ENCODE peak calls at places on chromosomes 7 and 10, in five cellular contexts. One of them, this sample, is unnamed.

GRCh38 chr10:70494536-70494935 is 16.0 kb downstream of the PALD1 start:
- DNase-seq in MV-4-11: peak; percentile 76
- DNase-seq in neural progenitor cell: no peak
- DNase-seq in CD4-positive, alpha-beta memory T cell: no peak
- DNase-seq in NCI-H1694 treated with DMSO at 0.1 percent for 48 hours: no peak
- DNase-seq in this sample: no peak

GRCh38 chr7:2934211-2934731 is 90.2 kb upstream of the GNA12 start:
- DNase-seq in NCI-H1694 treated with DMSO at 0.1 percent for 48 hours: no peak
- DNase-seq in CD4-positive, alpha-beta memory T cell: no peak
- DNase-seq in MV-4-11: peak; percentile 14
- DNase-seq in neural progenitor cell: no peak
- DNase-seq in this sample: no peak

GRCh38 chr10:52420656-52421055 is 106.6 kb downstream of the DKK1 start:
- DNase-seq in NCI-H1694 treated with DMSO at 0.1 percent for 48 hours: no peak
- DNase-seq in MV-4-11: no peak
- DNase-seq in CD4-positive, alpha-beta memory T cell: no peak
- DNase-seq in neural progenitor cell: no peak
- DNase-seq in this sample: no peak

GRCh38 chr7:150476819-150477631 is 26.6 kb downstream of the GIMAP8 start:
- DNase-seq in CD4-positive, alpha-beta memory T cell: peak; percentile 50
- DNase-seq in MV-4-11: no peak
- DNase-seq in neural progenitor cell: no peak
- DNase-seq in NCI-H1694 treated with DMSO at 0.1 percent for 48 hours: no peak
- DNase-seq in this sample: no peak

GRCh38 chr7:155066417-155066950 is 3.6 kb upstream of the HTR5A start:
- DNase-seq in MV-4-11: no peak
- DNase-seq in NCI-H1694 treated with DMSO at 0.1 percent for 48 hours: no peak
- DNase-seq in neural progenitor cell: no peak
- DNase-seq in CD4-positive, alpha-beta memory T cell: no peak
- DNase-seq in this sample: no peak

GRCh38 chr7:54662701-54663100 is 96.3 kb downstream of the SEC61G start:
- DNase-seq in NCI-H1694 treated with DMSO at 0.1 percent for 48 hours: no peak
- DNase-seq in MV-4-11: no peak
- DNase-seq in CD4-positive, alpha-beta memory T cell: no peak
- DNase-seq in neural progenitor cell: no peak
- DNase-seq in this sample: no peak

GRCh38 chr10:23994459-23995046 is 214.4 kb upstream of the KIAA1217 start:
- DNase-seq in NCI-H1694 treated with DMSO at 0.1 percent for 48 hours: peak; percentile 29
- DNase-seq in MV-4-11: peak; percentile 23
- DNase-seq in CD4-positive, alpha-beta memory T cell: no peak
- DNase-seq in neural progenitor cell: peak; percentile 69
- DNase-seq in this sample: no peak

GRCh38 chr7:116465125-116465524 is 34.4 kb upstream of the CAV2 start:
- DNase-seq in NCI-H1694 treated with DMSO at 0.1 percent for 48 hours: no peak
- DNase-seq in CD4-positive, alpha-beta memory T cell: no peak
- DNase-seq in neural progenitor cell: no peak
- DNase-seq in MV-4-11: no peak
- DNase-seq in this sample: no peak

GRCh38 chr10:14386202-14386593 is 55.5 kb upstream of the FRMD4A start:
- DNase-seq in NCI-H1694 treated with DMSO at 0.1 percent for 48 hours: no peak
- DNase-seq in CD4-positive, alpha-beta memory T cell: no peak
- DNase-seq in MV-4-11: peak; percentile 48
- DNase-seq in neural progenitor cell: no peak
- DNase-seq in this sample: no peak

GRCh38 chr10:23293145-23293724 is 51.4 kb downstream of the C10orf67 start:
- DNase-seq in NCI-H1694 treated with DMSO at 0.1 percent for 48 hours: peak; percentile 2
- DNase-seq in CD4-positive, alpha-beta memory T cell: peak; percentile 9
- DNase-seq in neural progenitor cell: peak; percentile 86
- DNase-seq in MV-4-11: peak; percentile 23
- DNase-seq in this sample: no peak

GRCh38 chr10:79358811-79359210 is 11.5 kb downstream of the PPIF start:
- DNase-seq in CD4-positive, alpha-beta memory T cell: no peak
- DNase-seq in neural progenitor cell: no peak
- DNase-seq in NCI-H1694 treated with DMSO at 0.1 percent for 48 hours: no peak
- DNase-seq in MV-4-11: no peak
- DNase-seq in this sample: no peak

GRCh38 chr10:69146756-69147155 is 22.8 kb downstream of the VPS26A start:
- DNase-seq in MV-4-11: peak; percentile 11
- DNase-seq in neural progenitor cell: no peak
- DNase-seq in NCI-H1694 treated with DMSO at 0.1 percent for 48 hours: no peak
- DNase-seq in CD4-positive, alpha-beta memory T cell: no peak
- DNase-seq in this sample: no peak

GRCh38 chr10:13656337-13657183 is 69.8 kb downstream of the PRPF18 start:
- DNase-seq in neural progenitor cell: no peak
- DNase-seq in CD4-positive, alpha-beta memory T cell: no peak
- DNase-seq in MV-4-11: no peak
- DNase-seq in NCI-H1694 treated with DMSO at 0.1 percent for 48 hours: no peak
- DNase-seq in this sample: no peak

GRCh38 chr10:80382989-80383388 is 25.4 kb upstream of the PRXL2A start:
- DNase-seq in CD4-positive, alpha-beta memory T cell: peak; percentile 50
- DNase-seq in NCI-H1694 treated with DMSO at 0.1 percent for 48 hours: peak; percentile 46
- DNase-seq in MV-4-11: peak; percentile 24
- DNase-seq in neural progenitor cell: peak; percentile 69
- DNase-seq in this sample: no peak

GRCh38 chr10:69222157-69223027 is 2.3 kb downstream of the HKDC1 start:
- DNase-seq in neural progenitor cell: peak; percentile 77
- DNase-seq in MV-4-11: peak; percentile 62
- DNase-seq in CD4-positive, alpha-beta memory T cell: peak; percentile 53
- DNase-seq in NCI-H1694 treated with DMSO at 0.1 percent for 48 hours: no peak
- DNase-seq in this sample: no peak

GRCh38 chr10:86711957-86712708 is 43.8 kb downstream of the LDB3 start:
- DNase-seq in CD4-positive, alpha-beta memory T cell: no peak
- DNase-seq in NCI-H1694 treated with DMSO at 0.1 percent for 48 hours: peak; percentile 44
- DNase-seq in MV-4-11: peak; percentile 54
- DNase-seq in neural progenitor cell: peak; percentile 67
- DNase-seq in this sample: no peak

GRCh38 chr10:98349508-98349922 is 65.5 kb downstream of the PYROXD2 start:
- DNase-seq in CD4-positive, alpha-beta memory T cell: no peak
- DNase-seq in NCI-H1694 treated with DMSO at 0.1 percent for 48 hours: no peak
- DNase-seq in neural progenitor cell: no peak
- DNase-seq in MV-4-11: peak; percentile 93
- DNase-seq in this sample: no peak

GRCh38 chr7:33055147-33055546 is 7.4 kb downstream of the NT5C3A start:
- DNase-seq in neural progenitor cell: no peak
- DNase-seq in CD4-positive, alpha-beta memory T cell: no peak
- DNase-seq in MV-4-11: no peak
- DNase-seq in NCI-H1694 treated with DMSO at 0.1 percent for 48 hours: no peak
- DNase-seq in this sample: no peak

GRCh38 chr7:113230691-113231090 is 112.3 kb upstream of the SMIM30 start:
- DNase-seq in CD4-positive, alpha-beta memory T cell: no peak
- DNase-seq in MV-4-11: no peak
- DNase-seq in neural progenitor cell: no peak
- DNase-seq in NCI-H1694 treated with DMSO at 0.1 percent for 48 hours: no peak
- DNase-seq in this sample: no peak

GRCh38 chr10:114615600-114616007 is 42.5 kb downstream of the ABLIM1 start:
- DNase-seq in NCI-H1694 treated with DMSO at 0.1 percent for 48 hours: no peak
- DNase-seq in MV-4-11: no peak
- DNase-seq in CD4-positive, alpha-beta memory T cell: no peak
- DNase-seq in neural progenitor cell: no peak
- DNase-seq in this sample: no peak

GRCh38 chr10:26481914-26482550 is 43.9 kb downstream of the APBB1IP start:
- DNase-seq in MV-4-11: peak; percentile 95
- DNase-seq in CD4-positive, alpha-beta memory T cell: peak; percentile 72
- DNase-seq in neural progenitor cell: no peak
- DNase-seq in NCI-H1694 treated with DMSO at 0.1 percent for 48 hours: no peak
- DNase-seq in this sample: no peak

GRCh38 chr7:89002942-89003618 is 207.5 kb upstream of the TEX47 start:
- DNase-seq in MV-4-11: peak; percentile 1
- DNase-seq in CD4-positive, alpha-beta memory T cell: no peak
- DNase-seq in NCI-H1694 treated with DMSO at 0.1 percent for 48 hours: no peak
- DNase-seq in neural progenitor cell: no peak
- DNase-seq in this sample: no peak

GRCh38 chr10:24622781-24623301 is 100.8 kb downstream of the ARHGAP21 start:
- DNase-seq in NCI-H1694 treated with DMSO at 0.1 percent for 48 hours: no peak
- DNase-seq in neural progenitor cell: no peak
- DNase-seq in MV-4-11: peak; percentile 78
- DNase-seq in CD4-positive, alpha-beta memory T cell: peak; percentile 40
- DNase-seq in this sample: no peak

This sample was measured in esophagus muscularis mucosa.